ENCODE peak calls at places on chromosomes 13 and 19, in ten cellular contexts. P, Z, F, B, H, V, A, Q, I and S are unnamed samples.

GRCh38 chr19:33383722-33384292 is 10.3 kb downstream of the CEBPG start:
- DNase-seq in P (no peak), Z (no peak), F (no peak), B (no peak), H (no peak), V (no peak), A (peak), Q (no peak), I (no peak), S (no peak)

GRCh38 chr13:47111499-47111898 is 214.6 kb upstream of the HTR2A start:
- DNase-seq in P (no peak), Z (no peak), F (no peak), B (no peak), H (no peak), V (no peak), A (no peak), Q (no peak), I (no peak), S (no peak)

GRCh38 chr19:19275166-19275565 is 2.1 kb upstream of the TM6SF2 start:
- DNase-seq in P (no peak), Z (no peak), F (no peak), B (no peak), H (peak), V (no peak), A (no peak), Q (no peak), I (no peak), S (no peak)

GRCh38 chr13:20136781-20137703 is 23.8 kb downstream of the GJA3 start:
- DNase-seq in P (no peak), Z (peak), F (peak), B (no peak), H (no peak), V (no peak), A (peak), Q (no peak), I (no peak), S (peak)

GRCh38 chr13:23159587-23160240 is 21.1 kb upstream of the SGCG start:
- DNase-seq in P (no peak), Z (peak), F (no peak), B (no peak), H (no peak), V (no peak), A (no peak), Q (no peak), I (no peak), S (peak)

GRCh38 chr13:58081301-58081820 is 449.8 kb downstream of the PCDH17 start:
- DNase-seq in P (no peak), Z (no peak), F (no peak), B (no peak), H (no peak), V (no peak), A (no peak), Q (no peak), I (no peak), S (peak)

GRCh38 chr13:29934531-29935308 is 84.3 kb upstream of the UBL3 start:
- DNase-seq in P (no peak), Z (no peak), F (no peak), B (no peak), H (no peak), V (no peak), A (no peak), Q (no peak), I (no peak), S (no peak)

GRCh38 chr13:72199640-72200039 is 332.6 kb upstream of the DACH1 start:
- DNase-seq in P (no peak), Z (no peak), F (no peak), B (peak), H (no peak), V (no peak), A (no peak), Q (no peak), I (no peak), S (no peak)

GRCh38 chr13:110455941-110456340 is 105.6 kb downstream of the RAB20 start:
- DNase-seq in P (peak), Z (peak), F (peak), B (peak), H (peak), V (peak), A (peak), Q (no peak), I (peak), S (peak)

GRCh38 chr13:24161010-24161775 is 673 bp downstream of the SPATA13 start:
- DNase-seq in P (peak), Z (peak), F (peak), B (no peak), H (peak), V (peak), A (peak), Q (no peak), I (no peak), S (peak)

GRCh38 chr13:78028960-78029359 is 110.3 kb upstream of the EDNRB start:
- DNase-seq in P (no peak), Z (no peak), F (no peak), B (no peak), H (no peak), V (no peak), A (no peak), Q (no peak), I (no peak), S (no peak)

GRCh38 chr19:3190921-3191805 is 5.4 kb downstream of the NCLN start:
- DNase-seq in P (no peak), Z (no peak), F (no peak), B (no peak), H (no peak), V (no peak), A (no peak), Q (no peak), I (no peak), S (no peak)

GRCh38 chr19:16327911-16328823 is 3.5 kb downstream of the KLF2 start:
- DNase-seq in P (peak), Z (no peak), F (no peak), B (peak), H (no peak), V (peak), A (no peak), Q (no peak), I (peak), S (no peak)

GRCh38 chr13:66532146-66532545 is 698.0 kb downstream of the PCDH9 start:
- DNase-seq in P (no peak), Z (no peak), F (peak), B (peak), H (no peak), V (no peak), A (no peak), Q (peak), I (peak), S (no peak)

GRCh38 chr19:14347999-14348889 is 33.0 kb upstream of the ADGRE5 start:
- DNase-seq in P (peak), Z (peak), F (peak), B (peak), H (peak), V (peak), A (peak), Q (no peak), I (no peak), S (peak)

GRCh38 chr19:1112254-1113208 is 8.7 kb downstream of the GPX4 start:
- DNase-seq in P (peak), Z (peak), F (no peak), B (no peak), H (no peak), V (peak), A (no peak), Q (no peak), I (no peak), S (peak)

GRCh38 chr19:46296722-46297431 is at the start of gene HIF3A:
- DNase-seq in P (peak), Z (peak), F (no peak), B (no peak), H (no peak), V (peak), A (no peak), Q (no peak), I (no peak), S (peak)

GRCh38 chr19:6417713-6418561 is 6.7 kb downstream of the KHSRP start:
- DNase-seq in P (peak), Z (peak), F (peak), B (no peak), H (peak), V (no peak), A (no peak), Q (no peak), I (no peak), S (peak)

GRCh38 chr19:35862528-35862927 is 5.8 kb downstream of the KIRREL2 start:
- DNase-seq in P (no peak), Z (no peak), F (no peak), B (no peak), H (no peak), V (no peak), A (no peak), Q (no peak), I (no peak), S (peak)

GRCh38 chr13:111184685-111185401 is 69.7 kb downstream of the ARHGEF7 start:
- DNase-seq in P (no peak), Z (no peak), F (no peak), B (peak), H (no peak), V (no peak), A (no peak), Q (no peak), I (no peak), S (no peak)

GRCh38 chr13:20132052-20132634 is 28.7 kb downstream of the GJA3 start:
- DNase-seq in P (no peak), Z (no peak), F (no peak), B (no peak), H (no peak), V (no peak), A (peak), Q (no peak), I (no peak), S (no peak)

GRCh38 chr13:110957181-110957884 is 42.5 kb upstream of the ANKRD10 start:
- DNase-seq in P (no peak), Z (peak), F (peak), B (no peak), H (no peak), V (no peak), A (no peak), Q (no peak), I (no peak), S (peak)

GRCh38 chr13:113794086-113794485 is 35.1 kb downstream of the TMEM255B start:
- DNase-seq in P (peak), Z (no peak), F (no peak), B (no peak), H (no peak), V (no peak), A (no peak), Q (no peak), I (no peak), S (no peak)

GRCh38 chr13:92626274-92626673 is 600.3 kb upstream of the GPC6 start:
- DNase-seq in P (no peak), Z (no peak), F (no peak), B (no peak), H (no peak), V (no peak), A (no peak), Q (no peak), I (no peak), S (no peak)

GRCh38 chr13:89554801-89555200 is 1792.7 kb upstream of the MIR17HG start:
- DNase-seq in P (no peak), Z (no peak), F (no peak), B (no peak), H (no peak), V (no peak), A (peak), Q (no peak), I (no peak), S (no peak)

GRCh38 chr13:64579331-64579730 is 2650.8 kb downstream of the PCDH9 start:
- DNase-seq in P (no peak), Z (no peak), F (no peak), B (no peak), H (no peak), V (no peak), A (no peak), Q (no peak), I (no peak), S (no peak)

GRCh38 chr13:79990048-79990447 is 350.9 kb downstream of the SPRY2 start:
- DNase-seq in P (no peak), Z (no peak), F (no peak), B (no peak), H (no peak), V (no peak), A (no peak), Q (no peak), I (no peak), S (no peak)

GRCh38 chr13:37457594-37457993 is 141.0 kb downstream of the POSTN start:
- DNase-seq in P (no peak), Z (no peak), F (no peak), B (no peak), H (no peak), V (no peak), A (no peak), Q (no peak), I (no peak), S (no peak)

GRCh38 chr13:98576215-98576945 is 527 bp downstream of the STK24 start:
- DNase-seq in P (peak), Z (peak), F (peak), B (no peak), H (peak), V (peak), A (no peak), Q (no peak), I (no peak), S (peak)

GRCh38 chr13:59449750-59450149 is 714.0 kb downstream of the DIAPH3 start:
- DNase-seq in P (no peak), Z (no peak), F (no peak), B (no peak), H (no peak), V (no peak), A (no peak), Q (no peak), I (no peak), S (no peak)

GRCh38 chr19:10568444-10568825 is 344 bp downstream of the CDKN2D start:
- DNase-seq in P (no peak), Z (peak), F (peak), B (no peak), H (no peak), V (peak), A (peak), Q (no peak), I (no peak), S (peak)

GRCh38 chr13:45296259-45296658 is 44.7 kb downstream of the TPT1 start:
- DNase-seq in P (no peak), Z (no peak), F (no peak), B (peak), H (no peak), V (no peak), A (no peak), Q (no peak), I (no peak), S (no peak)

GRCh38 chr13:43023244-43023931 is at the start of gene DNAJC15:
- DNase-seq in P (peak), Z (peak), F (peak), B (peak), H (peak), V (peak), A (peak), Q (no peak), I (peak), S (peak)

GRCh38 chr19:10110076-10110971 is 1.2 kb upstream of the P2RY11 start:
- DNase-seq in P (peak), Z (no peak), F (no peak), B (no peak), H (no peak), V (no peak), A (no peak), Q (no peak), I (no peak), S (no peak)

GRCh38 chr13:71754407-71754974 is 112.5 kb downstream of the DACH1 start:
- DNase-seq in P (no peak), Z (no peak), F (no peak), B (no peak), H (no peak), V (no peak), A (no peak), Q (no peak), I (no peak), S (peak)